ENCODE peak calls at places on chromosome 9, in nine cellular contexts. V is ovary, J is lower leg skin, B is LoVo, S is B cell, L is HT1080, Y is M059J, P is type B pancreatic cell, O is hepatocyte. U is an unnamed sample.

GRCh38 chr9:75185585-75186170 is 97.4 kb downstream of the OSTF1 start:
- DNase-seq in O (peak; percentile 69), S (peak; percentile 13), P (no peak), V (no peak), J (no peak), L (peak; percentile 21), B (peak; percentile 56), Y (peak; percentile 64), U (no peak)

GRCh38 chr9:93340091-93340490 is 111.4 kb upstream of the FAM120A start:
- DNase-seq in S (no peak), B (no peak), O (no peak), V (no peak), Y (no peak), J (no peak), P (no peak), L (no peak), U (no peak)

GRCh38 chr9:70117835-70118319 is 74.2 kb downstream of the MAMDC2 start:
- DNase-seq in V (no peak), L (peak; percentile 27), B (no peak), P (no peak), J (no peak), S (no peak), Y (peak; percentile 53), O (no peak), U (no peak)

GRCh38 chr9:87889882-87890252 is 7.2 kb downstream of the SPATA31E1 start:
- DNase-seq in O (no peak), J (no peak), B (no peak), Y (no peak), S (no peak), V (no peak), P (peak; percentile 60), L (no peak), U (no peak)

GRCh38 chr9:18851069-18851468 is 181.9 kb downstream of the SAXO1 start:
- DNase-seq in Y (no peak), L (no peak), B (no peak), O (no peak), J (no peak), V (no peak), S (no peak), P (no peak), U (no peak)

GRCh38 chr9:130156672-130157071 is 15.5 kb upstream of the NCS1 start:
- DNase-seq in V (no peak), B (no peak), L (no peak), S (no peak), P (no peak), Y (peak; percentile 21), O (no peak), J (no peak), U (no peak)

GRCh38 chr9:91089405-91090131 is 272.1 kb downstream of the AUH start:
- DNase-seq in V (no peak), S (peak; percentile 26), B (no peak), J (no peak), L (peak; percentile 61), P (no peak), Y (peak; percentile 68), O (peak; percentile 56), U (peak; percentile 49)

GRCh38 chr9:6852243-6852963 is 94.6 kb downstream of the KDM4C start:
- DNase-seq in S (no peak), V (no peak), B (no peak), P (no peak), O (no peak), L (peak; percentile 83), J (no peak), Y (peak; percentile 92), U (no peak)

GRCh38 chr9:21576331-21577189 is 94.4 kb upstream of the IFNE start:
- DNase-seq in B (peak; percentile 82), S (no peak), P (no peak), Y (peak; percentile 98), J (no peak), L (peak; percentile 92), O (peak; percentile 38), V (peak; percentile 16), U (peak; percentile 90)